ENCODE peak calls at places on chromosomes 16 and 17, in four cellular contexts. One of them, this sample, is unnamed.

GRCh38 chr16:8905168-8905762 is 23.1 kb downstream of the LITAFD start:
- DNase-seq in GM12878: no peak
- DNase-seq in HepG2: peak; percentile 59
- DNase-seq in H1: no peak
- DNase-seq in this sample: no peak

GRCh38 chr17:35052780-35053179 is 10.7 kb downstream of the RFFL start:
- DNase-seq in GM12878: no peak
- DNase-seq in HepG2: no peak
- DNase-seq in H1: no peak
- DNase-seq in this sample: no peak

GRCh38 chr17:64778367-64779290 is 116.5 kb upstream of the SMURF2 start:
- DNase-seq in GM12878: no peak
- DNase-seq in HepG2: no peak
- DNase-seq in H1: no peak
- DNase-seq in this sample: no peak

GRCh38 chr16:57601801-57602478 is 26.5 kb upstream of the ADGRG1 start:
- DNase-seq in GM12878: peak; percentile 93
- DNase-seq in HepG2: no peak
- DNase-seq in H1: no peak
- DNase-seq in this sample: no peak

GRCh38 chr16:56628486-56629035 is 3.0 kb downstream of the MT1E start:
- DNase-seq in GM12878: no peak
- DNase-seq in HepG2: peak; percentile 26
- DNase-seq in H1: no peak
- DNase-seq in this sample: no peak

GRCh38 chr16:17538942-17539341 is 68.2 kb upstream of the XYLT1 start:
- DNase-seq in GM12878: no peak
- DNase-seq in HepG2: no peak
- DNase-seq in H1: no peak
- DNase-seq in this sample: no peak

GRCh38 chr17:67421869-67422273 is 44.8 kb downstream of the PITPNC1 start:
- DNase-seq in GM12878: peak; percentile 61
- DNase-seq in HepG2: peak; percentile 39
- DNase-seq in H1: no peak
- DNase-seq in this sample: no peak

GRCh38 chr17:48732688-48733629 is 4.4 kb upstream of the HOXB13 start:
- DNase-seq in GM12878: no peak
- DNase-seq in HepG2: no peak
- DNase-seq in H1: no peak
- DNase-seq in this sample: no peak

GRCh38 chr17:56262854-56263253 is 109.6 kb downstream of the ANKFN1 start:
- DNase-seq in GM12878: no peak
- DNase-seq in HepG2: no peak
- DNase-seq in H1: no peak
- DNase-seq in this sample: no peak

GRCh38 chr16:3038896-3039295 is 2.2 kb upstream of the BICDL2 start:
- DNase-seq in GM12878: no peak
- DNase-seq in HepG2: no peak
- DNase-seq in H1: no peak
- DNase-seq in this sample: no peak

GRCh38 chr16:87375426-87376135 is 8.0 kb downstream of the FBXO31 start:
- DNase-seq in GM12878: no peak
- DNase-seq in HepG2: no peak
- DNase-seq in H1: no peak
- DNase-seq in this sample: no peak

GRCh38 chr16:5001571-5001970 is 32.2 kb downstream of the NAGPA start:
- DNase-seq in GM12878: no peak
- DNase-seq in HepG2: no peak
- DNase-seq in H1: no peak
- DNase-seq in this sample: no peak

GRCh38 chr16:46901709-46902108 is 17.5 kb downstream of the GPT2 start:
- DNase-seq in GM12878: no peak
- DNase-seq in HepG2: no peak
- DNase-seq in H1: no peak
- DNase-seq in this sample: no peak
- TF ChIP-seq SUZ12 in GM12878: no peak
- TF ChIP-seq SUZ12 in HepG2: no peak
- TF ChIP-seq SUZ12 in H1: no peak
- TF ChIP-seq SUZ12 in this sample: no peak

GRCh38 chr17:59972778-59973177 is 8.2 kb upstream of the RNFT1 start:
- DNase-seq in GM12878: no peak
- DNase-seq in HepG2: no peak
- DNase-seq in H1: no peak
- DNase-seq in this sample: no peak
- H3K27me3 ChIP-seq in GM12878: no peaks in the 10 kb centered on the region
- H3K27me3 ChIP-seq in HepG2: no peaks in the 10 kb centered on the region
- H3K27me3 ChIP-seq in H1: no peaks in the 10 kb centered on the region
- H3K27me3 ChIP-seq in this sample: no peaks in the 10 kb centered on the region

DNA sequence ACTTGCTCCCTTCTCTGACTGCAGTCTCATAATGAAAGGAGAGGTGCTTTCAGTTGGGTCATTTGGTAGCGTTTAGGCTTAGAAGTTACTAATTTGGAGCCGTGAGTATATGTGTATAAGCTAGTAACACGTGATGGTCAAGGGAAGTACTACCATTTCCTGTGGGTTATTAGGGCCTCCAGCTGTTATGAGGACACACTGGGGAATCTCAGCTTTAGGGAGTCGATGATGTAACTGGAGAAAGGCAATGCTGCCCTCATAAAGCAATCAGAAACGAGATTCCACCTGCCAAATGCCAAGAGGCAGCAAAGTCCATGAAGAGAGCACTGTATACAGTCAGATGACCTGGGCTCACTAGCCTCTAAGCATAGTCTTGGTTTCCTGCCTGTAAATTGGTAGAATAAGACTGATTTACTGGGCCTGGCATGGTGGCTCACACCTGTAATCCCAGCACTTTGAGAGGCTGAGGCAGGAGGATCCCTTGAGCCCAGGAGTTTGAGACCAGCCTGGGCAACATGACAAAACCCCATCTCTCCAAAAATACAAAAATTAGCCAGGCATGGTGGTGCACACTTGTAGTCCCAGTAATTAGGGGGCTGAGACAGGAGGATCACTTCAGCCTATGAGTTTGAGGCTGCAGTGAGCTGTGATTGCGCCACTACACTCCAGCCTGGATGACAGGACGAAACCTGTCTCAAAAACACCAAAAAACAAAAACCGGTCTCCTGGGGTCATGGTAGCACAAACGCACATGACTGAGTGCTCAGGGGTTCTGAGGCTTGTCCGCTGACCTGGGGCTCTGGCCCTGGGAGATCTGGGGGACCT is 53.0 kb downstream of the SF3B3 start:
- DNase-seq in GM12878: peak; percentile 62
- DNase-seq in HepG2: peak; percentile 28
- DNase-seq in H1: no peak
- DNase-seq in this sample: no peak
- TF ChIP-seq SUZ12 in GM12878: no peak
- TF ChIP-seq SUZ12 in HepG2: no peak
- TF ChIP-seq SUZ12 in H1: no peak
- TF ChIP-seq SUZ12 in this sample: no peak

DNA sequence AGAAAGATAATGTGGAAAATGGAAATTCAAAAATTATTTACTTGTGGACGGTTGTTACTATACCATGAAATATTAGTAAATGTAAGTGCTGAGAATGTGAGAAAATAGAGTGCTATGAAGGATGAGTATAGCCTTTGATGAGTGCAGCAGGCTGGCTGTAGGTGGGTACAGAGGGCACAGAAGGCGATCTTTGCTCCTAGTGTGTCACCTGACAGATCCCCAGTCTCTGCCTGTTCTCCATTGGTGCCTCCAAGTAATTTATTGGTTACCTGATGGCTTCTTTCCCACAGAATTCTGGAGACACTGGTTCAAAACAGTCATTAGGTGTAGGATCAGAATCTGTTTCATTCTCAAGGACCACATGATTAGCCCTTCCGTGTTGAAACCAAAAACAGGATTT is 28.9 kb downstream of the ABCA9 start:
- DNase-seq in GM12878: no peak
- DNase-seq in HepG2: peak; percentile 11
- DNase-seq in H1: no peak
- DNase-seq in this sample: no peak
- H3K27me3 ChIP-seq in GM12878: no peaks in the 10 kb centered on the region
- H3K27me3 ChIP-seq in HepG2: no peaks in the 10 kb centered on the region
- H3K27me3 ChIP-seq in H1: no peaks in the 10 kb centered on the region
- H3K27me3 ChIP-seq in this sample: no peaks in the 10 kb centered on the region

GRCh38 chr17:76871668-76872067 is 3.5 kb downstream of the MGAT5B start:
- DNase-seq in GM12878: no peak
- DNase-seq in HepG2: no peak
- DNase-seq in H1: no peak
- DNase-seq in this sample: no peak

GRCh38 chr17:76873856-76874255 is 5.7 kb downstream of the MGAT5B start:
- DNase-seq in GM12878: no peak
- DNase-seq in HepG2: no peak
- DNase-seq in H1: no peak
- DNase-seq in this sample: no peak

GRCh38 chr17:76869878-76870714 is 1.9 kb downstream of the MGAT5B start:
- DNase-seq in GM12878: no peak
- DNase-seq in HepG2: no peak
- DNase-seq in H1: no peak
- DNase-seq in this sample: no peak

GRCh38 chr17:76872874-76873221 is 4.6 kb downstream of the MGAT5B start:
- DNase-seq in GM12878: no peak
- DNase-seq in HepG2: no peak
- DNase-seq in H1: no peak
- DNase-seq in this sample: no peak

DNA sequence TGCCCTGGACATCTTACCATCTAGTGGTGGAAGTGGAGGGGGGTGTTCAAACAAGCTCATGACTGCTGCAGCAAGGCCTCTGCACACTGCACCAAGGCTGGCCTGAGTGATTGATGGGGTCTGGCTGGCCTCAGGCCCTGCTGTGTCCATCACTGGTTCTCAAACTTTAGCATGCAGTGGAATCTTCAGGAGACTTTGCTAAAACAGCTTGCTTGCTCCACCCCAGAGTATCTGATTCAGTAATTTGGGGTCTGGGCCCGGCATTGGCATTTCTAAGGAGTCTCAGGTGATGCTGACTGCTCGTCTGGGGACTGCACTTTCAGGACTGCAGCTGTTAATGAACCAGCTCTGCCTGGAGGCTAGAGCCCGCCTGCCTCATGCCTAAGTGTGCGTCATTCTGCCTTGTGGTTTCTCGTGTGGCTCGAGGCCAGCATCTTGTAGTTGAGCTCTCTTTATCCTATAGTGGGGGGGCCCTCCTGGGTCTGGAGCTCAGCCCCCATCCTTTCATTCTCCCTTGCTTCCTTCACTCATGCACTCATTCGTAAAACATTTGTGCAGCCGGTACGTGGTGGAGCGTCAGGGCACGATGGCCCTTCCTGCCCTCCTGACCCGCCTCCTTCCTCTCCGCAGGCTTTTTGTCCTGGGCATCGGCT is 4.1 kb downstream of the MGAT5B start:
- DNase-seq in GM12878: no peak
- DNase-seq in HepG2: no peak
- DNase-seq in H1: no peak
- DNase-seq in this sample: no peak
- TF ChIP-seq SUZ12 in GM12878: no peak
- TF ChIP-seq SUZ12 in HepG2: no peak
- TF ChIP-seq SUZ12 in H1: no peak
- TF ChIP-seq SUZ12 in this sample: no peak

GRCh38 chr16:49127103-49127502 is 154.5 kb downstream of the CBLN1 start:
- DNase-seq in GM12878: no peak
- DNase-seq in HepG2: no peak
- DNase-seq in H1: no peak
- DNase-seq in this sample: peak; percentile 18

GRCh38 chr16:49116873-49117272 is 164.8 kb downstream of the CBLN1 start:
- DNase-seq in GM12878: no peak
- DNase-seq in HepG2: no peak
- DNase-seq in H1: no peak
- DNase-seq in this sample: no peak

GRCh38 chr16:49120631-49121030 is 161.0 kb downstream of the CBLN1 start:
- DNase-seq in GM12878: no peak
- DNase-seq in HepG2: no peak
- DNase-seq in H1: no peak
- DNase-seq in this sample: no peak

GRCh38 chr16:49115956-49116355 is 165.7 kb downstream of the CBLN1 start:
- DNase-seq in GM12878: no peak
- DNase-seq in HepG2: no peak
- DNase-seq in H1: no peak
- DNase-seq in this sample: no peak

GRCh38 chr16:49121636-49122035 is 160.0 kb downstream of the CBLN1 start:
- DNase-seq in GM12878: no peak
- DNase-seq in HepG2: no peak
- DNase-seq in H1: no peak
- DNase-seq in this sample: no peak
- H3K27me3 ChIP-seq in GM12878: no peaks in the 10 kb centered on the region
- H3K27me3 ChIP-seq in HepG2: no peaks in the 10 kb centered on the region
- H3K27me3 ChIP-seq in H1: no peaks in the 10 kb centered on the region
- H3K27me3 ChIP-seq in this sample: no peaks in the 10 kb centered on the region

GRCh38 chr16:83579027-83579426 is 228.8 kb upstream of the HSBP1 start:
- DNase-seq in GM12878: no peak
- DNase-seq in HepG2: no peak
- DNase-seq in H1: no peak
- DNase-seq in this sample: no peak

GRCh38 chr16:83578146-83578545 is 229.6 kb upstream of the HSBP1 start:
- DNase-seq in GM12878: no peak
- DNase-seq in HepG2: no peak
- DNase-seq in H1: no peak
- DNase-seq in this sample: no peak

GRCh38 chr16:83577201-83577600 is 230.6 kb upstream of the HSBP1 start:
- DNase-seq in GM12878: no peak
- DNase-seq in HepG2: no peak
- DNase-seq in H1: no peak
- DNase-seq in this sample: no peak

GRCh38 chr16:83579431-83579830 is 228.3 kb upstream of the HSBP1 start:
- DNase-seq in GM12878: no peak
- DNase-seq in HepG2: no peak
- DNase-seq in H1: no peak
- DNase-seq in this sample: no peak

DNA sequence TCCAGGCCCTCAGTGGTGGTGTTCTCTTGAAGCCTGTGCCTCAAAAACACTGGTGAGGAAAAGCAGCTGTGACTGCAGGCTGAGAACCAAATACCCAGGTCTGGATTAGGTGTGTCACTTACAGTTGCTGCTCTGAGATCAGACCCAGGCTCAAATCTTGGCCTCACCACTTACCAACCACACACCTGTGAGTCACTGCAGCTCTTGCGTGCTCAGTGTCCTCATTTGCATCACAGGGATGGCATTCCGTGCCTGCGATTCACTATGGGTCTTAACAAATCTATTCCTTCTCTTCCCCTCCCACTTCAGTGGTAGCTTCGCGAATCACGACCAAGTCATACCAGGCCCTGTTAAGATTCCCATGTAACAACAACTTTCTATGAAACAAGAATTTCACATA is 233.4 kb upstream of the HSBP1 start:
- DNase-seq in GM12878: no peak
- DNase-seq in HepG2: no peak
- DNase-seq in H1: peak; percentile 63
- DNase-seq in this sample: peak; percentile 70
- TF ChIP-seq SUZ12 in GM12878: no peak
- TF ChIP-seq SUZ12 in HepG2: no peak
- TF ChIP-seq SUZ12 in H1: no peak
- TF ChIP-seq SUZ12 in this sample: no peak